ENCODE peak calls at places on chromosome 13, in nine cellular contexts. K, A, G, O, Y, N, M, L and W are unnamed samples.

GRCh38 chr13:55566334-55566733 is 1574.4 kb upstream of the PRR20A start:
- DNase-seq in K (no peak), G (no peak), N (no peak), L (no peak), A (no peak), M (no peak), O (no peak), Y (no peak), W (no peak)

GRCh38 chr13:35475131-35475959 is 1.1 kb downstream of the MAB21L1 start:
- DNase-seq in L (no peak), K (no peak), A (no peak), O (no peak), Y (no peak), N (no peak), M (peak; percentile 20), G (peak; percentile 61), W (no peak)

GRCh38 chr13:114112826-114113322 is 19.5 kb downstream of the RASA3 start:
- DNase-seq in G (no peak), Y (no peak), M (no peak), L (no peak), N (peak; percentile 42), O (no peak), K (no peak), A (no peak), W (no peak)

GRCh38 chr13:90445179-90445578 is 902.3 kb upstream of the MIR17HG start:
- DNase-seq in Y (no peak), K (no peak), O (no peak), L (no peak), M (no peak), A (no peak), G (peak; percentile 15), N (no peak), W (no peak)

GRCh38 chr13:39892731-39893293 is 237.3 kb downstream of the COG6 start:
- DNase-seq in L (no peak), Y (no peak), K (no peak), O (no peak), M (peak; percentile 35), A (no peak), N (no peak), G (no peak), W (no peak)

GRCh38 chr13:95643471-95643813 is 1.1 kb downstream of the DZIP1 start:
- DNase-seq in K (no peak), N (no peak), L (no peak), M (no peak), O (no peak), G (peak; percentile 18), A (peak; percentile 35), Y (no peak), W (no peak)

GRCh38 chr13:76759877-76760276 is 126.3 kb downstream of the KCTD12 start:
- DNase-seq in O (no peak), A (no peak), L (no peak), K (no peak), G (no peak), M (no peak), N (no peak), Y (no peak), W (no peak)

GRCh38 chr13:83048419-83048818 is 833.9 kb downstream of the SLITRK1 start:
- DNase-seq in G (no peak), Y (no peak), O (no peak), M (no peak), L (no peak), A (no peak), N (no peak), K (no peak), W (no peak)

GRCh38 chr13:70814684-70815083 is 706.4 kb upstream of the KLHL1 start:
- DNase-seq in N (no peak), Y (no peak), A (no peak), O (no peak), K (no peak), M (no peak), L (no peak), G (no peak), W (no peak)

GRCh38 chr13:113115363-113116205 is 7.0 kb upstream of the F10 start:
- DNase-seq in A (no peak), N (no peak), L (no peak), Y (no peak), K (no peak), G (no peak), O (no peak), M (no peak), W (no peak)

GRCh38 chr13:29801737-29802305 is 48.6 kb downstream of the UBL3 start:
- DNase-seq in K (no peak), O (no peak), M (no peak), G (no peak), Y (no peak), A (no peak), N (no peak), L (no peak), W (no peak)

GRCh38 chr13:110680852-110681251 is 25.1 kb downstream of the CARS2 start:
- DNase-seq in K (no peak), M (peak; percentile 31), N (no peak), L (peak; percentile 48), G (no peak), A (no peak), O (no peak), Y (no peak), W (no peak)

GRCh38 chr13:28548872-28549271 is 53.9 kb upstream of the FLT1 start:
- DNase-seq in M (no peak), N (no peak), K (no peak), G (no peak), L (no peak), Y (no peak), O (no peak), A (no peak), W (no peak)

GRCh38 chr13:42375663-42376062 is 103.7 kb downstream of the AKAP11 start:
- DNase-seq in Y (no peak), L (no peak), A (no peak), O (no peak), M (no peak), N (no peak), G (no peak), K (no peak), W (no peak)

GRCh38 chr13:35283856-35284255 is 192.6 kb downstream of the MAB21L1 start:
- DNase-seq in L (peak; percentile 62), N (no peak), M (no peak), K (no peak), O (no peak), A (no peak), G (no peak), Y (no peak), W (no peak)

GRCh38 chr13:75797256-75797655 is 161.1 kb downstream of the LMO7 start:
- DNase-seq in A (no peak), Y (no peak), M (no peak), K (no peak), G (no peak), N (no peak), L (no peak), O (no peak), W (no peak)

GRCh38 chr13:36450534-36450933 is 18.2 kb downstream of the CCNA1 start:
- DNase-seq in K (no peak), Y (no peak), A (no peak), L (no peak), G (no peak), N (no peak), O (no peak), M (no peak), W (no peak)

GRCh38 chr13:30142502-30143211 is 164.7 kb downstream of the KATNAL1 start:
- DNase-seq in O (no peak), G (no peak), L (peak; percentile 70), M (peak; percentile 50), Y (no peak), A (peak; percentile 13), K (no peak), N (no peak), W (peak; percentile 78)

GRCh38 chr13:95641291-95641811 is 3.2 kb downstream of the DZIP1 start:
- DNase-seq in L (no peak), O (no peak), M (no peak), N (no peak), K (no peak), A (peak; percentile 43), Y (no peak), G (no peak), W (peak; percentile 36)

GRCh38 chr13:110380359-110381028 is 73.4 kb downstream of the COL4A2 start:
- DNase-seq in N (no peak), M (no peak), O (no peak), A (no peak), L (no peak), G (no peak), K (no peak), Y (no peak), W (no peak)

GRCh38 chr13:36712785-36713184 is 39.0 kb downstream of the SERTM1 start:
- DNase-seq in O (no peak), Y (no peak), N (no peak), A (no peak), M (no peak), L (no peak), G (no peak), K (no peak), W (no peak)

GRCh38 chr13:41216160-41216559 is 21.8 kb upstream of the KBTBD7 start:
- DNase-seq in K (no peak), N (no peak), A (no peak), Y (no peak), L (peak; percentile 32), O (no peak), M (no peak), G (no peak), W (no peak)

GRCh38 chr13:48636550-48636949 is 17.2 kb upstream of the CYSLTR2 start:
- DNase-seq in M (no peak), K (no peak), N (no peak), A (no peak), G (no peak), O (no peak), Y (no peak), L (no peak), W (no peak)